ENCODE peak calls at places on chromosomes 7 and 10, in four cellular contexts. C, T, V and Y are unnamed samples.

GRCh38 chr7:1742555-1743303 is 72.7 kb downstream of the ELFN1 start:
- DNase-seq in T (peak), V (no peak), C (no peak), Y (peak)

GRCh38 chr10:130220251-130221185 is 84.3 kb downstream of the GLRX3 start:
- DNase-seq in T (no peak), V (no peak), C (no peak), Y (no peak)

GRCh38 chr10:4241724-4242345 is 456.8 kb upstream of the KLF6 start:
- DNase-seq in V (no peak), C (no peak), T (no peak), Y (no peak)

GRCh38 chr7:117908031-117908795 is 35.0 kb upstream of the CTTNBP2 start:
- DNase-seq in C (no peak), V (no peak), T (no peak), Y (no peak)

GRCh38 chr7:148242271-148242801 is 348.2 kb upstream of the C7orf33 start:
- DNase-seq in C (peak), T (peak), V (peak), Y (peak)

GRCh38 chr7:127629268-127629854 is 11.4 kb upstream of the PAX4 start:
- DNase-seq in T (peak), C (peak), V (peak), Y (peak)

GRCh38 chr10:124671486-124672075 is 72.6 kb downstream of the FAM53B start:
- DNase-seq in C (no peak), V (peak), T (peak), Y (peak)

GRCh38 chr10:99329891-99330674 is 927 bp downstream of the CNNM1 start:
- DNase-seq in C (peak), V (no peak), T (no peak), Y (no peak)

GRCh38 chr7:63114371-63114985 is 884.2 kb upstream of the ZNF722 start:
- DNase-seq in V (no peak), C (no peak), T (no peak), Y (no peak)

GRCh38 chr10:17013131-17013530 is 116.5 kb downstream of the CUBN start:
- DNase-seq in V (no peak), C (no peak), T (no peak), Y (no peak)

GRCh38 chr7:73706122-73707044 is 13.1 kb downstream of the STX1A start:
- DNase-seq in T (peak), V (no peak), C (no peak), Y (no peak)

GRCh38 chr10:69500864-69501468 is 49.7 kb downstream of the TSPAN15 start:
- DNase-seq in C (no peak), V (no peak), T (no peak), Y (no peak)

GRCh38 chr7:99752354-99752753 is 17.4 kb upstream of the CYP3A7 start:
- DNase-seq in T (no peak), V (no peak), C (no peak), Y (no peak)

GRCh38 chr10:123997486-123998196 is 95.8 kb downstream of the CHST15 start:
- DNase-seq in C (no peak), T (no peak), V (peak), Y (no peak)

GRCh38 chr7:36563706-36564325 is 160.5 kb downstream of the AOAH start:
- DNase-seq in T (no peak), V (no peak), C (no peak), Y (no peak)

GRCh38 chr10:33913194-33913593 is 578.7 kb upstream of the NRP1 start:
- DNase-seq in C (no peak), V (no peak), T (no peak), Y (no peak)

GRCh38 chr10:73506491-73506890 is 10.7 kb upstream of the PPP3CB start:
- DNase-seq in T (no peak), C (no peak), V (no peak), Y (no peak)

GRCh38 chr7:93873998-93874574 is 16.5 kb downstream of the TFPI2 start:
- DNase-seq in C (peak), V (no peak), T (no peak), Y (no peak)

GRCh38 chr7:134307320-134307719 is 9.4 kb downstream of the SLC35B4 start:
- DNase-seq in T (no peak), C (no peak), V (no peak), Y (no peak)

GRCh38 chr7:26090927-26091519 is 61.0 kb upstream of the NFE2L3 start:
- DNase-seq in T (peak), V (peak), C (no peak), Y (peak)

GRCh38 chr10:113680172-113681111 is 730 bp downstream of the CASP7 start:
- DNase-seq in C (no peak), T (peak), V (peak), Y (peak)

GRCh38 chr10:103440416-103440815 is 11.8 kb downstream of the CALHM2 start:
- DNase-seq in V (no peak), T (no peak), C (no peak), Y (no peak)

GRCh38 chr7:19117870-19118608 is 603 bp upstream of the TWIST1 start:
- DNase-seq in C (peak), V (no peak), T (no peak), Y (no peak)

GRCh38 chr7:43647772-43648643 is 65.1 kb downstream of the STK17A start:
- DNase-seq in T (no peak), V (peak), C (no peak), Y (no peak)

GRCh38 chr10:36542493-36542892 is 582.9 kb upstream of the ANKRD30A start:
- DNase-seq in V (no peak), T (no peak), C (no peak), Y (no peak)

GRCh38 chr7:746074-747061 is 19.3 kb upstream of the PRKAR1B start:
- DNase-seq in T (no peak), C (no peak), V (no peak), Y (no peak)

GRCh38 chr7:125090596-125090995 is 161.0 kb upstream of the POT1 start:
- DNase-seq in V (no peak), T (no peak), C (no peak), Y (no peak)

GRCh38 chr7:29091722-29092121 is 54.6 kb downstream of the CPVL start:
- DNase-seq in V (no peak), T (no peak), C (no peak), Y (no peak)

GRCh38 chr7:141221007-141221612 is 147.2 kb downstream of the TMEM178B start:
- DNase-seq in V (no peak), C (no peak), T (no peak), Y (no peak)

GRCh38 chr7:25951414-25952276 is 200.4 kb upstream of the NFE2L3 start:
- DNase-seq in T (no peak), C (no peak), V (no peak), Y (peak)

GRCh38 chr10:72106896-72107295 is 18.5 kb upstream of the SPOCK2 start:
- DNase-seq in V (no peak), C (no peak), T (no peak), Y (no peak)

GRCh38 chr10:72108811-72109618 is 20.7 kb upstream of the SPOCK2 start:
- DNase-seq in V (no peak), C (no peak), T (no peak), Y (no peak)

GRCh38 chr10:72105675-72106074 is 17.3 kb upstream of the SPOCK2 start:
- DNase-seq in V (no peak), T (no peak), C (no peak), Y (no peak)

GRCh38 chr10:72106154-72106849 is 18.0 kb upstream of the SPOCK2 start:
- DNase-seq in C (no peak), V (no peak), T (no peak), Y (no peak)

GRCh38 chr10:72107325-72108003 is 19.1 kb upstream of the SPOCK2 start:
- DNase-seq in T (no peak), V (no peak), C (no peak), Y (no peak)
- TF ChIP-seq SP1 in T (no peak), V (no peak), C (no peak), Y (no peak)

GRCh38 chr7:139647812-139648616 is 124.5 kb downstream of the CLEC2L start:
- DNase-seq in T (no peak), V (no peak), C (no peak), Y (no peak)

GRCh38 chr7:139648617-139648932 is 125.1 kb downstream of the CLEC2L start:
- DNase-seq in T (no peak), C (no peak), V (no peak), Y (no peak)

GRCh38 chr7:139650429-139651100 is 127.1 kb downstream of the CLEC2L start:
- DNase-seq in V (no peak), C (no peak), T (no peak), Y (no peak)

GRCh38 chr7:139647085-139647484 is 123.6 kb downstream of the CLEC2L start:
- DNase-seq in T (no peak), C (no peak), V (no peak), Y (no peak)

DNA sequence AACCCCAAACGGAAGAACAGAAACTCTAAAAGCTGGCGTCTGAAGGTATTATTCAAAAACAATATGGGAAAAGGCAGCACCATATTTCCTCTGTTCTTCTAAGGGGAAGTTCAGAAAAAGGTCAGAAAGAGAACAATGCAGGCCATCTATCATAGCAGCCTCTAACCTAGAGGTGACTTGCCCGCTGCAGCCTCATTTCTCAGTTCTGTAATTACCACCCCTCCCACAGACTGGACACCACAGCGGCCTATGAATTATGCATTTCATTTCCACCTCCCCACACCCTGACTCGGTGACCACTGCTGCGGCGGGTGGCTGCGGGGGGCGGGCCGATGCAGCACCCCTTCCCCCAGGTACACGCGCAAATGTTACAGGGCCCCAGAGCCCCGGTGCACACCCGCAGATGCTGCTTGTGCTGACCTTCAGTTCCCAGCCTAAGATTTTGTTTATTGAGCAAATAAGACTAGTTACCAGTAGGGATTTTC is 125.5 kb downstream of the CLEC2L start:
- DNase-seq in T (no peak), V (no peak), C (no peak), Y (no peak)
- TF ChIP-seq ELF4 in T (no peak), V (no peak), C (no peak), Y (no peak)

GRCh38 chr10:61757525-61758397 is 95.0 kb downstream of the CABCOCO1 start:
- DNase-seq in T (no peak), C (no peak), V (no peak), Y (no peak)
- TF ChIP-seq SP1 in T (no peak), C (no peak), V (no peak), Y (no peak)

GRCh38 chr7:98731651-98732050 is 114.6 kb downstream of the NPTX2 start:
- DNase-seq in V (no peak), C (no peak), T (no peak), Y (no peak)
- TF ChIP-seq ELF4 in V (no peak), C (no peak), T (no peak), Y (no peak)

GRCh38 chr10:35387768-35388167 is 51.5 kb downstream of the CCNY start:
- DNase-seq in V (no peak), T (no peak), C (no peak), Y (no peak)
- TF ChIP-seq SP1 in V (no peak), T (no peak), C (no peak), Y (no peak)

GRCh38 chr10:77959384-77959783 is 32.8 kb upstream of the DLG5 start:
- DNase-seq in C (no peak), T (no peak), V (no peak), Y (no peak)
- TF ChIP-seq ELF4 in C (no peak), T (no peak), V (no peak), Y (no peak)

GRCh38 chr10:63770523-63770922 is 249.3 kb downstream of the REEP3 start:
- DNase-seq in V (no peak), T (no peak), C (no peak), Y (no peak)

GRCh38 chr10:63765126-63765525 is 243.9 kb downstream of the REEP3 start:
- DNase-seq in C (no peak), T (no peak), V (no peak), Y (no peak)

GRCh38 chr10:63766766-63767505 is 245.7 kb downstream of the REEP3 start:
- DNase-seq in C (no peak), T (no peak), V (peak), Y (no peak)

GRCh38 chr10:63769367-63769766 is 248.2 kb downstream of the REEP3 start:
- DNase-seq in V (no peak), C (no peak), T (no peak), Y (no peak)

GRCh38 chr10:63767512-63767911 is 246.3 kb downstream of the REEP3 start:
- DNase-seq in V (peak), T (no peak), C (no peak), Y (no peak)
- TF ChIP-seq SP1 in V (no peak), T (no peak), C (no peak), Y (no peak)

GRCh38 chr10:29771376-29771775 is 136.6 kb upstream of the SVIL start:
- DNase-seq in T (no peak), V (no peak), C (no peak), Y (no peak)

GRCh38 chr10:29767958-29768357 is 133.2 kb upstream of the SVIL start:
- DNase-seq in V (no peak), T (no peak), C (no peak), Y (no peak)

GRCh38 chr10:29763396-29763795 is 128.6 kb upstream of the SVIL start:
- DNase-seq in C (no peak), T (no peak), V (no peak), Y (no peak)

GRCh38 chr10:29765330-29765729 is 130.6 kb upstream of the SVIL start:
- DNase-seq in T (no peak), V (no peak), C (no peak), Y (no peak)

GRCh38 chr10:29766753-29767152 is 132.0 kb upstream of the SVIL start:
- DNase-seq in V (no peak), C (no peak), T (no peak), Y (no peak)
- TF ChIP-seq ELF4 in V (no peak), C (no peak), T (no peak), Y (no peak)

GRCh38 chr7:111090834-111091233 is at the start of gene LRRN3:
- DNase-seq in T (peak), V (no peak), C (no peak), Y (peak)
- TF ChIP-seq SP1 in T (no peak), V (no peak), C (no peak), Y (no peak)